ENCODE peak calls at places on chromosomes 7 and 10, in four cellular contexts. E is A549, W is dorsolateral prefrontal cortex, D is pancreas. C is an unnamed sample.

GRCh38 chr10:45420453-45421192 is 46.6 kb downstream of the ALOX5 start:
- DNase-seq in W (peak; percentile 86), E (no peak), D (peak; percentile 94), C (peak; percentile 78)

GRCh38 chr10:28294169-28294532 is 8.7 kb downstream of the MPP7 start:
- DNase-seq in E (no peak), W (no peak), D (no peak), C (no peak)

GRCh38 chr7:68203246-68203645 is 1206.6 kb downstream of the TYW1 start:
- DNase-seq in D (no peak), E (no peak), W (no peak), C (no peak)

GRCh38 chr10:1643161-1643910 is 94.0 kb downstream of the ADARB2 start:
- DNase-seq in W (no peak), E (peak; percentile 9), D (no peak), C (no peak)

GRCh38 chr10:43845121-43845520 is 196.4 kb upstream of the ZNF32 start:
- DNase-seq in W (no peak), E (no peak), D (no peak), C (no peak)

GRCh38 chr7:6392712-6393666 is 54.8 kb downstream of the DAGLB start:
- DNase-seq in D (peak; percentile 45), W (no peak), E (peak; percentile 81), C (peak; percentile 83)

GRCh38 chr7:54729096-54729495 is 29.9 kb downstream of the SEC61G start:
- DNase-seq in E (no peak), D (no peak), W (no peak), C (no peak)

GRCh38 chr10:62744136-62744535 is 60.4 kb upstream of the ADO start:
- DNase-seq in E (no peak), D (no peak), W (no peak), C (no peak)

GRCh38 chr10:117635851-117636250 is 93.3 kb downstream of the EMX2 start:
- DNase-seq in D (no peak), W (no peak), E (no peak), C (no peak)

GRCh38 chr10:77553311-77553710 is 84.3 kb downstream of the KCNMA1 start:
- DNase-seq in W (no peak), D (no peak), E (no peak), C (no peak)

GRCh38 chr7:2758673-2759603 is 70.9 kb downstream of the AMZ1 start:
- DNase-seq in W (no peak), D (no peak), E (no peak), C (no peak)

GRCh38 chr7:29806793-29807178 is 478 bp downstream of the WIPF3 start:
- DNase-seq in W (no peak), D (peak; percentile 9), E (no peak), C (peak; percentile 33)

GRCh38 chr7:90903856-90904255 is 307.7 kb downstream of the CDK14 start:
- DNase-seq in D (no peak), E (no peak), W (no peak), C (no peak)

GRCh38 chr7:118352854-118353453 is 128.4 kb downstream of the ANKRD7 start:
- DNase-seq in W (no peak), D (no peak), E (peak; percentile 44), C (no peak)

GRCh38 chr7:155962191-155962967 is 150.1 kb upstream of the SHH start:
- DNase-seq in W (no peak), D (no peak), E (peak; percentile 52), C (no peak)

GRCh38 chr7:45978010-45978681 is 57.1 kb upstream of the IGFBP3 start:
- DNase-seq in D (peak; percentile 27), W (no peak), E (peak; percentile 99), C (no peak)

GRCh38 chr7:116164552-116164951 is 45.8 kb upstream of the TES start:
- DNase-seq in E (no peak), D (no peak), W (no peak), C (no peak)

GRCh38 chr7:116166167-116166566 is 44.2 kb upstream of the TES start:
- DNase-seq in D (no peak), E (no peak), W (no peak), C (no peak)

GRCh38 chr7:116165717-116166116 is 44.6 kb upstream of the TES start:
- DNase-seq in W (no peak), D (no peak), E (no peak), C (no peak)

GRCh38 chr7:116169060-116169459 is 41.3 kb upstream of the TES start:
- DNase-seq in E (peak; percentile 52), D (no peak), W (no peak), C (no peak)

DNA sequence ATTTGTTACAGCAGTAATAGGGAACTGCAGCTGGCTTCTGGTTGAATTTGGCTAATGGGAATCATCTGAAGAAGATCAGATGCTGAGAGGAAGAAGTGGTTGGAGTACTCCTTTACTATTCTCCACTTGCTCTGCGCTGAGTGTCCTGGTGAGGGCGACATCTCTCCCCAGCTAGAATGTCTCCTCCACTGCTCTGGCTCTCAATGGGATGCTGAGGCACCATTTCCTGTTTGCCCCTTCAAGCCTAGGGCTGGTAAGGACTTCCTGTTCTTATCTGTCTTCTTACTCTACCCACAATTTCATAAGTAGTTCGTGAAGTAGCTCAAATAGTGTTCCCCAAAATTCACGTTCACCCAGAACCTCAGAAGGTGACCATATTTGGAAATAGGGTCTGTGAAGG is 43.2 kb upstream of the TES start:
- DNase-seq in W (no peak), D (no peak), E (no peak), C (no peak)
- TF ChIP-seq CTCF in W (no peak), D (no peak), E (no peak), C (no peak)

DNA sequence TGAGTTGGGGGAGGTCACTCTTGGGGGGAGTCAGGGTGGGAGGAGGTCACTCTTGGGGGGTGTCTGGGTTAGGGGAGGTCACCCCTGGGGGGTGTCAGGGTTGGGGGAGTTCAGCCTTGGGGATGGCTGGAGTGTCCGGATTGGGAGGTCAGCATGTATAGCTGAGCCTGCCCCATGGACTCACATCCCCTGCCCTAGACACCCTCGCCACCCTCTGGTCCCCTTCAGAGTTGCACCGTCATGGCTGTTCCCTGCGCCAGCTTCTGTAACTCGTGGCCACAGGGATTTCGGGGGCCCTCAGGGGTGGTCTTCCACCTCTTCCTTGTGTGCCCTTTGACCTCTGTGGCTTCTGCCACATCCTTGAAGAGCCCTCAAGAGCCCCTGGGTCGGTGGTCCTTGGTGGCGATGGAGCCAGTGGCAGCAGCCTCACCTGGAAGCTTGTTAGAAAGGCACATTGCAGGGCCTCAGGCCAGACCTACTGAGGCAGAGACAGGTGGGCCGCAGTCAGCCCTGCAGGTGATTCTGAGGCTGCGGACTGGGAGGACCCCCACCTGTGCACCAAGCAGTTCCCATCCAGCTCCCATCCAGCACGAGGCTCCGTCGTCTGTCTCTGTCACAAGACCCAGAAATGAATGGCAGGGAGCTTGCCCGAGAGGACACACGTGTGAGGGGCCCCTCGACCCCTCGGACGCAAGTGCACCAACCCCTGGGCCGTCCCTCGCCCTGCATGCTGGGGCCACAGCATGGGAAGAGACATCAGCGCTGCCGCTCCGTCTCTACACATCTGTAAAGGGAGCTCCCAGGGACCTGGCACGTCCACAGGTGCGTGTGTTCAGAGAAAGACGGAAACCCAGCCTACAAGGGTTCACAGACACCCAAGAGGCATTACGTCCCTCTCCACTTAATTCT is 44.7 kb upstream of the SUN1 start:
- DNase-seq in W (no peak), D (no peak), E (no peak), C (no peak)
- TF ChIP-seq CTCF in W (no peak), D (no peak), E (no peak), C (no peak)

DNA sequence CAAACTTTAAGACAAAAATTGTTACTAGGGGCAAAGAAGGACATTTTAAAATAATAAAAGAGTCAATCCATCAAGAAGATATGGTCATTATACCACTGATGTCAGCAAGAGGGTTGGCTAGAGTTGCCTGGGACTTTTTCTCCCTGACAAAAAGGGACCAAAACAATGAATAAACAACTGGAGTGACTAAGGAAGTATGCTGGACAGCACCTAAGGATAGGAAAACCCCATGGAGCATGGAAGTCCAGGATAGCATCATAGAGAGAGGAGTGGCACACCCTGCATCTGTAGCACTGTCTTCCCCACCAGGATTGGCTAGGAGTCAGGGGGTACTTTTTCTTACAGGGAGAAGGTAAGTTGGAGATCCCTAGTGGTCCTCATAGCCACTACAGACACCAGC is 73.5 kb upstream of the MACROH2A2 start:
- DNase-seq in W (no peak), E (no peak), D (no peak), C (no peak)
- TF ChIP-seq CTCF in W (no peak), E (no peak), D (no peak), C (no peak)

GRCh38 chr10:63866747-63867140 is 345.5 kb downstream of the REEP3 start:
- DNase-seq in D (no peak), W (no peak), E (peak; percentile 22), C (no peak)
- TF ChIP-seq CTCF in D (no peak), W (no peak), E (peak; percentile 36), C (no peak)

DNA sequence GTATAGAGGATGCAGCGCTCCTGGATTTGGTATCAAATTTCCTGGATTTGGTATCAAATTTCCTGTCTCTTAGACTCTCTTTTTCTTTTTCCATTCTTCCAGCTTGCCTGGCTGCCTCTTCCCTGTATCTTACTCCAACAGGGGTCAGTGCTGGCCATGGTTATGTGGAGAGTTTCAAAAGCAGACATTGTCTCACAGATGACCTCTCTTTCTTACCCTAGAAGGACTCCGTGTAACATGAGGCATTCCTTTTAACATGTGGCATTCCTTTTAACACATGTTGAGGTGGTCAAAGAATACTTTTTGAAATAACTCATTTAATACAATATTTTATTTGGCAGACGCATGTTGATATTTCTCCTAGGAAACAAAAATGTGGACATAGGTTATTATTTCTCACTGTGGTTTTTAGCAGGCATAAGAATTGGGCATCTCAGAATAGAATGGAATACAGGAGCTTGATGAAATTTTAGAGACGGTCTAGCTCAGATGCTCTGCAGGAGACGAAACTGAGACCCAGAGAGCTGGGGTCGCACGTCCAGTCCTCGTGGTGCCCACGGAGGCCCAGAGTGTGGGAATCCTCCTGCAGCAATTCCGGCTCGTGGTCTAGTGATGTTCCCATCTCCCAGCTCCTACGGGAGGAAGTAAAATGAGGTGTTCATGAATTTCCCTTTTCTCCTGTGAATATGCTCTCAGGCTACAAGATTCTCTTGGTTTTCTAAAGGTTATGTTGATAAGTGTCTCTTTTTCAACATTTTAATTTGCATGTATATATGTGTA is 59.6 kb upstream of the PITRM1 start:
- DNase-seq in W (no peak), E (no peak), D (no peak), C (no peak)
- TF ChIP-seq CTCF in W (no peak), E (no peak), D (no peak), C (peak; percentile 19)

DNA sequence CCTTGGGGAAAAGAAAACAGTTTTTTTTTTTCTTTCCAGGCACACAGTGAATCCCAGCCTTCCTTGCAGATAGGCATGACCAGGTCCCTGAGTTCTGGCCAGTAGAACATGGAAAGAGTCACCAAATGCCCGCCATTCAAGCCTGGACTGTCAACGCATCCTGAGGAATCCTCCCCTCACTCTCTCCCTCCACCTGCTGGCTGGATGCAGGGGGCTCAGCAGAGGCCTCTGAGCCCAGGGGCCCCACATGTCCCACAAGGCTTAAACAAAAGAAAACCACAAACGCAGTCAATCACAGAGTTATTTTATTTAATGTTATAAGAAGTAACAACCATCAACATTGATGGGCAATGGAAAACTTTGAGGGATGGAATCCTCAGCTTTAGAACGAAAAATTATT is 93.1 kb downstream of the JCAD start:
- DNase-seq in D (no peak), E (no peak), W (no peak), C (no peak)
- TF ChIP-seq CTCF in D (no peak), E (no peak), W (no peak), C (no peak)

GRCh38 chr7:157136372-157136771 is 2.4 kb upstream of the UBE3C start:
- DNase-seq in W (no peak), E (peak; percentile 76), D (no peak), C (no peak)
- TF ChIP-seq CTCF in W (no peak), E (peak; percentile 17), D (no peak), C (no peak)

GRCh38 chr7:47195641-47196040 is 386.3 kb downstream of the TNS3 start:
- DNase-seq in W (no peak), D (no peak), E (peak; percentile 44), C (no peak)
- TF ChIP-seq CTCF in W (no peak), D (peak; percentile 2), E (no peak), C (peak; percentile 28)